ENCODE peak calls at places on chromosomes 5 and 9, in six cellular contexts. W is hepatocyte, E is GM23338, L is AG04450, B is astrocyte of the spinal cord, D is GM12865. O is an unnamed sample.
A peak's percentile ranks its signal among the peaks of the same experiment; 100 is the strongest.

GRCh38 chr5:160311491-160312138 is 749 bp downstream of the CCNJL start:
- DNase-seq in W (peak; percentile 38), E (peak; percentile 48), L (no peak), B (peak; percentile 10), D (no peak), O (no peak)

GRCh38 chr9:89500008-89500407 is 2.1 kb upstream of the SEMA4D start:
- DNase-seq in W (no peak), E (no peak), L (no peak), B (no peak), D (no peak), O (no peak)

GRCh38 chr5:179796877-179797608 is 3.3 kb downstream of the LTC4S start:
- DNase-seq in W (no peak), E (no peak), L (no peak), B (no peak), D (no peak), O (no peak)

GRCh38 chr9:89606049-89606481 is 1.3 kb downstream of the GADD45G start:
- DNase-seq in W (peak; percentile 87), E (peak; percentile 65), L (peak; percentile 11), B (peak; percentile 77), D (no peak), O (peak; percentile 69)

GRCh38 chr5:136724161-136724560 is 358.8 kb upstream of the TRPC7 start:
- DNase-seq in W (peak; percentile 47), E (no peak), L (no peak), B (no peak), D (no peak), O (no peak)

GRCh38 chr5:150009671-150010387 is 9.3 kb downstream of the HMGXB3 start:
- DNase-seq in W (no peak), E (no peak), L (no peak), B (no peak), D (no peak), O (no peak)

GRCh38 chr5:74105126-74105780 is 479.3 kb downstream of the ARHGEF28 start:
- DNase-seq in W (no peak), E (no peak), L (no peak), B (no peak), D (no peak), O (no peak)

GRCh38 chr5:34687269-34688011 is 31.3 kb downstream of the RAI14 start:
- DNase-seq in W (peak; percentile 41), E (no peak), L (peak; percentile 43), B (peak; percentile 90), D (no peak), O (no peak)

GRCh38 chr9:35112257-35113020 is 3.2 kb downstream of the ATOSB start:
- DNase-seq in W (no peak), E (no peak), L (no peak), B (peak; percentile 40), D (no peak), O (no peak)

GRCh38 chr5:170757669-170758068 is 25.9 kb upstream of the GABRP start:
- DNase-seq in W (no peak), E (no peak), L (no peak), B (no peak), D (no peak), O (no peak)
- H3K4me3 ChIP-seq in W (no peak overlapping the region), E (no peak overlapping the region), L (no peak overlapping the region), B (no peak overlapping the region), D (no peak overlapping the region), O (no peak overlapping the region)

GRCh38 chr9:131668439-131669233 is 71.2 kb downstream of the RAPGEF1 start:
- DNase-seq in W (peak; percentile 44), E (no peak), L (no peak), B (peak; percentile 90), D (peak; percentile 83), O (no peak)
- TF ChIP-seq CTCF in W (no peak), E (no peak), L (peak; percentile 12), B (no peak), D (no peak), O (no peak)

GRCh38 chr5:56772767-56773166 is 42.6 kb upstream of the MAP3K1 start:
- DNase-seq in W (no peak), E (no peak), L (no peak), B (no peak), D (no peak), O (no peak)
- H3K4me3 ChIP-seq in W (no peak overlapping the region), E (no peak overlapping the region), L (no peak overlapping the region), B (no peak overlapping the region), D (no peak overlapping the region), O (no peak overlapping the region)

GRCh38 chr9:90836396-90837080 is 34.9 kb downstream of the SYK start:
- DNase-seq in W (no peak), E (no peak), L (no peak), B (no peak), D (no peak), O (no peak)

GRCh38 chr9:90839183-90839582 is 37.6 kb downstream of the SYK start:
- DNase-seq in W (no peak), E (no peak), L (no peak), B (no peak), D (no peak), O (no peak)

GRCh38 chr9:90838761-90839160 is 37.1 kb downstream of the SYK start:
- DNase-seq in W (no peak), E (no peak), L (no peak), B (no peak), D (no peak), O (no peak)

GRCh38 chr9:90835206-90835605 is 33.6 kb downstream of the SYK start:
- DNase-seq in W (no peak), E (no peak), L (no peak), B (no peak), D (no peak), O (peak; percentile 8)

GRCh38 chr9:90838098-90838497 is 36.5 kb downstream of the SYK start:
- DNase-seq in W (no peak), E (peak; percentile 5), L (no peak), B (no peak), D (no peak), O (no peak)
- TF ChIP-seq CTCF in W (no peak), E (peak; percentile 22), L (no peak), B (no peak), D (no peak), O (peak; percentile 28)

GRCh38 chr9:20507431-20507830 is 114.9 kb downstream of the MLLT3 start:
- DNase-seq in W (no peak), E (no peak), L (no peak), B (no peak), D (no peak), O (no peak)
- H3K4me3 ChIP-seq in W (no peak overlapping the region), E (no peak overlapping the region), L (no peak overlapping the region), B (no peak overlapping the region), D (no peak overlapping the region), O (no peak overlapping the region)

GRCh38 chr9:79953908-79954307 is 382.1 kb downstream of the TLE4 start:
- DNase-seq in W (no peak), E (no peak), L (no peak), B (no peak), D (no peak), O (no peak)

GRCh38 chr9:79952401-79952800 is 380.6 kb downstream of the TLE4 start:
- DNase-seq in W (no peak), E (no peak), L (no peak), B (peak; percentile 9), D (no peak), O (no peak)

GRCh38 chr9:79955300-79955699 is 383.5 kb downstream of the TLE4 start:
- DNase-seq in W (no peak), E (peak; percentile 12), L (no peak), B (no peak), D (no peak), O (no peak)
- TF ChIP-seq CTCF in W (peak; percentile 12), E (peak; percentile 71), L (peak; percentile 43), B (peak; percentile 31), D (peak; percentile 36), O (peak; percentile 26)

GRCh38 chr5:120464627-120465280 is 654 bp downstream of the PRR16 start:
- DNase-seq in W (peak; percentile 52), E (peak; percentile 51), L (no peak), B (peak; percentile 63), D (no peak), O (no peak)
- H3K4me3 ChIP-seq in W (peak overlapping the region; percentile 80), E (peak overlapping the region; percentile 73), L (peak overlapping the region; percentile 91), B (peak overlapping the region; percentile 70), D (peak overlapping the region; percentile 37), O (peak overlapping the region; percentile 54)

GRCh38 chr9:136077491-136077890 is 17.6 kb downstream of the NACC2 start:
- DNase-seq in W (no peak), E (no peak), L (no peak), B (no peak), D (no peak), O (no peak)

GRCh38 chr9:136078025-136078424 is 17.1 kb downstream of the NACC2 start:
- DNase-seq in W (no peak), E (peak; percentile 0), L (no peak), B (no peak), D (no peak), O (no peak)

GRCh38 chr9:136074706-136075105 is 20.4 kb downstream of the NACC2 start:
- DNase-seq in W (no peak), E (peak; percentile 41), L (no peak), B (no peak), D (no peak), O (no peak)

GRCh38 chr9:136075134-136075841 is 19.8 kb downstream of the NACC2 start:
- DNase-seq in W (no peak), E (peak; percentile 10), L (no peak), B (no peak), D (no peak), O (no peak)

DNA sequence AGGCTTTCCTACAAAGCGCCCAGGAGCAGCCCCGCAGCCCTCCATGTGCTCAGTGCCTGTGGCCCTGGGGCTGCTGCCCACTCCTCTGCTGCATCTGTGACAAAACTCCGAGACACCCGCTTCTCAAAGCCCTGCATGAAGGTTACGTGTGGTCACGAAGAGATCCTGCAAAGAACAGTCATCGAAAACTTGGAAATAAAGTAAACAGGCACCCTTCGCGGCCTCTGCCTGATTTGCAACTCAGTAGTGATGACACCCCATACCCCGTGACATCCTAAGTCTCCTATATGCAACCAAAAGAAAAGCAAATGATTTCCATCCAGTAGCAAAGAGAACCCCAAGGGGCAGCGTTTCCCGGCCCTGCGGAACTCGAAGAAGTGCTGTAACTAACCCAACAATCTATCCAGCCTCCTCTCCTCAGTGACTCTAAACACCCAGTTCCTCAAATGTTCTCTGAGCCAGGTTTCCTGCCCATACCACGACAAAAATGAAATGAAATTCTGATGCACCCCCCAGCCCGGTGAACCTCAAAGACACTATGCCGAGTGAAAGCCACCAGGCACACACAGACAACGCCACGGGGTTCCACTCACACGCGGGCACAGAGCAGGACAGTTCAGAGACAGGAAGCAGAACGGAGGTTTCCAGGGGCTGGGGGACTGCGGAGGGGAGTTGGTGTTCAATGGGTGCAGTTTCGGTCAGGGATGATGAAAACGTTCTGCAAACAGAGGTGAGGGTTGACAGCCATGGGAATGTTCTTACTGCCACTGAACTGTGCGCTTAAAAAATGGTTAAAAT is 19.0 kb downstream of the NACC2 start:
- DNase-seq in W (no peak), E (peak; percentile 24), L (no peak), B (no peak), D (no peak), O (no peak)
- TF ChIP-seq CTCF in W (no peak), E (no peak), L (no peak), B (no peak), D (no peak), O (no peak)